ENCODE peak calls at places on chromosomes 4 and X, in eight cellular contexts. O, Y, F, W, D, Z, S and Q are unnamed samples.

GRCh38 chr4:169251291-169252235 is 19.2 kb downstream of the SH3RF1 start:
- DNase-seq in Y (no peak), S (no peak), W (no peak), O (no peak), D (peak; percentile 67), Z (no peak), F (no peak), Q (no peak)

GRCh38 chrX:34491126-34491525 is 166.0 kb downstream of the TMEM47 start:
- DNase-seq in Y (no peak), O (no peak), D (no peak), F (no peak), Z (no peak), S (no peak), W (no peak), Q (no peak)

GRCh38 chrX:41589634-41590270 is 99.0 kb upstream of the GPR34 start:
- DNase-seq in Z (no peak), Y (peak; percentile 7), S (no peak), D (no peak), F (no peak), W (no peak), O (no peak), Q (no peak)

GRCh38 chrX:24149346-24150050 is at the start of gene ZFX:
- DNase-seq in S (peak; percentile 85), Z (peak; percentile 79), D (peak; percentile 88), F (peak; percentile 26), O (peak; percentile 84), W (no peak), Y (peak; percentile 64), Q (peak; percentile 79)

GRCh38 chrX:22184096-22184495 is 88.6 kb upstream of the CBLL2 start:
- DNase-seq in D (no peak), Z (no peak), W (no peak), O (no peak), S (no peak), F (no peak), Y (no peak), Q (no peak)

GRCh38 chr4:88584471-88584900 is 7.8 kb upstream of the HERC3 start:
- DNase-seq in Z (no peak), F (no peak), S (no peak), W (no peak), O (no peak), D (no peak), Y (no peak), Q (no peak)

GRCh38 chr4:41024556-41025491 is 189.5 kb downstream of the APBB2 start:
- DNase-seq in D (no peak), S (no peak), O (no peak), Y (no peak), F (peak; percentile 15), Z (no peak), W (no peak), Q (no peak)

GRCh38 chr4:139643042-139643895 is 22.4 kb upstream of the MGST2 start:
- DNase-seq in S (no peak), F (no peak), O (no peak), W (no peak), Z (no peak), D (peak; percentile 46), Y (no peak), Q (no peak)

GRCh38 chr4:2009651-2010233 is 968 bp upstream of the NELFA start:
- DNase-seq in Y (peak; percentile 41), O (peak; percentile 70), W (no peak), S (peak; percentile 78), D (peak; percentile 76), F (peak; percentile 68), Z (peak; percentile 70), Q (peak; percentile 74)

GRCh38 chrX:110055616-110056015 is 52.7 kb downstream of the TMEM164 start:
- DNase-seq in Y (peak; percentile 1), Z (no peak), S (no peak), W (no peak), O (no peak), F (no peak), D (no peak), Q (no peak)

GRCh38 chr4:54172156-54172555 is 56.9 kb upstream of the PDGFRA start:
- DNase-seq in D (no peak), F (no peak), W (no peak), Y (no peak), O (no peak), Z (no peak), S (no peak), Q (no peak)

GRCh38 chrX:39438603-39439602 is 637.6 kb downstream of the MID1IP1 start:
- DNase-seq in O (no peak), Y (no peak), D (no peak), W (no peak), S (no peak), Z (no peak), F (no peak), Q (no peak)

GRCh38 chr4:10160280-10160856 is 43.8 kb upstream of the WDR1 start:
- DNase-seq in W (no peak), O (no peak), S (no peak), Y (peak; percentile 22), Z (no peak), F (no peak), D (no peak), Q (no peak)

GRCh38 chr4:67198757-67199156 is 346.5 kb downstream of the CENPC start:
- DNase-seq in Z (no peak), S (no peak), Y (peak; percentile 35), O (no peak), F (peak; percentile 7), D (no peak), W (no peak), Q (no peak)

GRCh38 chr4:80306255-80306654 is 29.3 kb upstream of the CFAP299 start:
- DNase-seq in F (no peak), S (no peak), D (no peak), W (no peak), Z (no peak), Y (no peak), O (no peak), Q (no peak)

GRCh38 chr4:16524911-16525574 is 298.8 kb upstream of the TAPT1 start:
- DNase-seq in W (no peak), D (no peak), Z (no peak), S (no peak), O (no peak), Y (no peak), F (no peak), Q (peak; percentile 53)

GRCh38 chr4:118823471-118823870 is 12.5 kb downstream of the SEC24D start:
- DNase-seq in Y (no peak), F (no peak), W (no peak), O (no peak), D (no peak), S (no peak), Z (no peak), Q (no peak)

GRCh38 chrX:131918839-131919238 is 104.3 kb upstream of the STK26 start:
- DNase-seq in Z (no peak), F (no peak), Y (no peak), D (no peak), W (no peak), S (no peak), O (no peak), Q (no peak)

GRCh38 chr4:24244663-24245519 is 339.5 kb downstream of the DHX15 start:
- DNase-seq in F (peak; percentile 45), Y (no peak), Z (no peak), O (no peak), D (peak; percentile 72), S (no peak), W (no peak), Q (peak; percentile 68)

GRCh38 chr4:4427478-4427870 is 40.6 kb downstream of the NSG1 start:
- DNase-seq in S (no peak), Z (no peak), F (no peak), W (no peak), O (no peak), D (peak; percentile 78), Y (no peak), Q (no peak)

GRCh38 chrX:135572436-135572835 is 52.0 kb downstream of the INTS6L start:
- DNase-seq in D (no peak), F (no peak), S (no peak), W (no peak), Y (no peak), O (no peak), Z (no peak), Q (no peak)

GRCh38 chr4:71553605-71554004 is 214.8 kb downstream of the SLC4A4 start:
- DNase-seq in Y (peak; percentile 14), W (no peak), O (no peak), D (no peak), Z (no peak), S (no peak), F (no peak), Q (no peak)

GRCh38 chr4:79044260-79044659 is 105.0 kb upstream of the PAQR3 start:
- DNase-seq in S (no peak), Y (no peak), W (no peak), D (no peak), F (no peak), Z (no peak), O (no peak), Q (no peak)

GRCh38 chr4:15375707-15376106 is 52.1 kb upstream of the C1QTNF7 start:
- DNase-seq in F (no peak), Z (no peak), D (no peak), S (no peak), Y (no peak), W (no peak), O (no peak), Q (no peak)

GRCh38 chr4:106369456-106370060 is 980 bp upstream of the GIMD1 start:
- DNase-seq in S (no peak), Z (no peak), Y (peak; percentile 75), O (no peak), F (peak; percentile 64), W (no peak), D (peak; percentile 62), Q (no peak)

GRCh38 chrX:149570668-149571067 is 16.6 kb downstream of the MAGEA9B start:
- DNase-seq in F (no peak), O (no peak), Y (peak; percentile 21), W (no peak), S (no peak), D (peak; percentile 77), Z (no peak), Q (no peak)

GRCh38 chr4:102604222-102604940 is 103.2 kb downstream of the NFKB1 start:
- DNase-seq in W (no peak), O (no peak), F (no peak), Y (no peak), S (no peak), D (no peak), Z (no peak), Q (no peak)

GRCh38 chr4:72084587-72085011 is 52.8 kb downstream of the NPFFR2 start:
- DNase-seq in W (no peak), S (no peak), O (no peak), Z (no peak), F (no peak), D (peak; percentile 73), Y (no peak), Q (no peak)

GRCh38 chr4:7570156-7570778 is 135.5 kb upstream of the PSAPL1 start:
- DNase-seq in F (no peak), Y (no peak), D (no peak), S (no peak), O (no peak), W (no peak), Z (no peak), Q (no peak)

GRCh38 chrX:74230094-74230493 is 73.9 kb upstream of the ZCCHC13 start:
- DNase-seq in D (no peak), O (no peak), Z (no peak), Y (no peak), W (no peak), S (no peak), F (no peak), Q (no peak)

GRCh38 chr4:29717658-29718057 is 1002.5 kb upstream of the PCDH7 start:
- DNase-seq in F (no peak), S (no peak), O (no peak), D (no peak), W (no peak), Y (no peak), Z (no peak), Q (no peak)